ENCODE peak calls at places on chromosomes 11 and 22, in six cellular contexts. One of them, this sample, is unnamed.

GRCh38 chr11:35553021-35553420 is 27.6 kb upstream of the PAMR1 start:
- DNase-seq in NCI-H510A treated with DMSO at 0.1 percent for 48 hours: no peak
- DNase-seq in smooth muscle cell of the brain vasculature: no peak
- DNase-seq in fibroblast of the aortic adventitia: no peak
- DNase-seq in GM13977: no peak
- DNase-seq in activated T-cell treated with anti-CD3 and anti-CD28 coated beads, Interleukin-2, amount 50 U/mL, for 4 hours: no peak
- DNase-seq in this sample: no peak

GRCh38 chr11:64534391-64534801 is 56.6 kb upstream of the SLC22A12 start:
- DNase-seq in NCI-H510A treated with DMSO at 0.1 percent for 48 hours: no peak
- DNase-seq in activated T-cell treated with anti-CD3 and anti-CD28 coated beads, Interleukin-2, amount 50 U/mL, for 4 hours: no peak
- DNase-seq in fibroblast of the aortic adventitia: no peak
- DNase-seq in smooth muscle cell of the brain vasculature: no peak
- DNase-seq in GM13977: no peak
- DNase-seq in this sample: no peak

GRCh38 chr11:62896049-62896448 is 15.4 kb downstream of the SLC3A2 start:
- DNase-seq in smooth muscle cell of the brain vasculature: no peak
- DNase-seq in fibroblast of the aortic adventitia: no peak
- DNase-seq in NCI-H510A treated with DMSO at 0.1 percent for 48 hours: no peak
- DNase-seq in GM13977: no peak
- DNase-seq in activated T-cell treated with anti-CD3 and anti-CD28 coated beads, Interleukin-2, amount 50 U/mL, for 4 hours: no peak
- DNase-seq in this sample: no peak

GRCh38 chr22:40541300-40541699 is 95.2 kb downstream of the MRTFA start:
- DNase-seq in fibroblast of the aortic adventitia: no peak
- DNase-seq in GM13977: peak
- DNase-seq in NCI-H510A treated with DMSO at 0.1 percent for 48 hours: no peak
- DNase-seq in smooth muscle cell of the brain vasculature: no peak
- DNase-seq in activated T-cell treated with anti-CD3 and anti-CD28 coated beads, Interleukin-2, amount 50 U/mL, for 4 hours: no peak
- DNase-seq in this sample: no peak

GRCh38 chr11:21316591-21316990 is 647.2 kb downstream of the NELL1 start:
- DNase-seq in smooth muscle cell of the brain vasculature: no peak
- DNase-seq in GM13977: no peak
- DNase-seq in NCI-H510A treated with DMSO at 0.1 percent for 48 hours: no peak
- DNase-seq in fibroblast of the aortic adventitia: no peak
- DNase-seq in activated T-cell treated with anti-CD3 and anti-CD28 coated beads, Interleukin-2, amount 50 U/mL, for 4 hours: no peak
- DNase-seq in this sample: no peak

GRCh38 chr11:110921742-110922200 is 209.5 kb upstream of the ARHGAP20 start:
- DNase-seq in GM13977: no peak
- DNase-seq in smooth muscle cell of the brain vasculature: no peak
- DNase-seq in activated T-cell treated with anti-CD3 and anti-CD28 coated beads, Interleukin-2, amount 50 U/mL, for 4 hours: no peak
- DNase-seq in NCI-H510A treated with DMSO at 0.1 percent for 48 hours: no peak
- DNase-seq in fibroblast of the aortic adventitia: peak
- DNase-seq in this sample: no peak

GRCh38 chr11:65502274-65502851 is 3.5 kb downstream of the MALAT1 start:
- DNase-seq in activated T-cell treated with anti-CD3 and anti-CD28 coated beads, Interleukin-2, amount 50 U/mL, for 4 hours: no peak
- DNase-seq in fibroblast of the aortic adventitia: peak
- DNase-seq in GM13977: no peak
- DNase-seq in NCI-H510A treated with DMSO at 0.1 percent for 48 hours: no peak
- DNase-seq in smooth muscle cell of the brain vasculature: no peak
- DNase-seq in this sample: no peak

GRCh38 chr22:40076702-40077645 is 82.2 kb downstream of the FAM83F start:
- DNase-seq in activated T-cell treated with anti-CD3 and anti-CD28 coated beads, Interleukin-2, amount 50 U/mL, for 4 hours: no peak
- DNase-seq in NCI-H510A treated with DMSO at 0.1 percent for 48 hours: no peak
- DNase-seq in fibroblast of the aortic adventitia: peak
- DNase-seq in GM13977: no peak
- DNase-seq in smooth muscle cell of the brain vasculature: no peak
- DNase-seq in this sample: no peak

GRCh38 chr11:92226331-92227232 is 2.0 kb downstream of the FAT3 start:
- DNase-seq in GM13977: no peak
- DNase-seq in fibroblast of the aortic adventitia: no peak
- DNase-seq in activated T-cell treated with anti-CD3 and anti-CD28 coated beads, Interleukin-2, amount 50 U/mL, for 4 hours: no peak
- DNase-seq in smooth muscle cell of the brain vasculature: no peak
- DNase-seq in NCI-H510A treated with DMSO at 0.1 percent for 48 hours: no peak
- DNase-seq in this sample: no peak

GRCh38 chr11:1466784-1467183 is 19.8 kb downstream of the MOB2 start:
- DNase-seq in activated T-cell treated with anti-CD3 and anti-CD28 coated beads, Interleukin-2, amount 50 U/mL, for 4 hours: no peak
- DNase-seq in NCI-H510A treated with DMSO at 0.1 percent for 48 hours: no peak
- DNase-seq in GM13977: no peak
- DNase-seq in fibroblast of the aortic adventitia: no peak
- DNase-seq in smooth muscle cell of the brain vasculature: no peak
- DNase-seq in this sample: no peak

This sample was measured in NCI-H146.